ENCODE peak calls at places on chromosomes 2 and 18, in six cellular contexts. O, D, T, L, S and M are unnamed samples.

GRCh38 chr18:8929381-8929780 is 173.1 kb upstream of the NDUFV2 start:
- DNase-seq in L (no peak), S (no peak), T (no peak), D (no peak), O (no peak), M (no peak)

GRCh38 chr18:11005528-11005927 is 143.8 kb downstream of the PIEZO2 start:
- DNase-seq in S (no peak), O (no peak), L (no peak), D (peak), T (peak), M (no peak)

GRCh38 chr2:217821536-217822147 is 181.2 kb downstream of the TNS1 start:
- DNase-seq in D (no peak), L (no peak), S (no peak), O (no peak), T (no peak), M (no peak)

GRCh38 chr2:162368494-162368893 is 24.6 kb downstream of the GCA start:
- DNase-seq in T (no peak), S (no peak), D (no peak), O (no peak), L (no peak), M (no peak)

GRCh38 chr2:131076707-131077106 is 16.6 kb downstream of the FAM168B start:
- DNase-seq in L (no peak), O (no peak), T (no peak), S (no peak), D (no peak), M (no peak)

GRCh38 chr2:146820672-146821071 is 1024.2 kb upstream of the ACVR2A start:
- DNase-seq in T (peak), L (peak), D (peak), O (no peak), S (no peak), M (no peak)

GRCh38 chr2:119455066-119455718 is 23.5 kb downstream of the TMEM37 start:
- DNase-seq in O (no peak), D (no peak), T (no peak), S (no peak), L (no peak), M (no peak)

GRCh38 chr2:102674836-102675235 is 55.5 kb downstream of the SLC9A2 start:
- DNase-seq in T (no peak), S (no peak), L (no peak), D (no peak), O (no peak), M (no peak)

GRCh38 chr2:6352906-6353515 is 512.7 kb downstream of the CMPK2 start:
- DNase-seq in L (peak), S (no peak), O (no peak), T (peak), D (peak), M (peak)

GRCh38 chr18:8298186-8298585 is 311.1 kb upstream of the RAB12 start:
- DNase-seq in O (no peak), S (no peak), T (peak), L (no peak), D (no peak), M (no peak)